ENCODE peak calls at places on chromosomes 3 and 15, in four cellular contexts. I is K562, T is IMR-90, J is endothelial cell of umbilical vein. Z is an unnamed sample.

GRCh38 chr3:27219127-27219860 is 149.9 kb downstream of the NEK10 start:
- DNase-seq in I (no peak), T (peak; percentile 32), J (peak; percentile 12), Z (no peak)

GRCh38 chr3:180420016-180420415 is 181.9 kb upstream of the TTC14 start:
- DNase-seq in I (no peak), T (peak; percentile 53), J (no peak), Z (no peak)

GRCh38 chr15:34709866-34710265 is 44.9 kb downstream of the GJD2 start:
- DNase-seq in I (no peak), T (peak; percentile 60), J (no peak), Z (no peak)

GRCh38 chr3:13600950-13601691 is 52.2 kb downstream of the FBLN2 start:
- DNase-seq in I (no peak), T (peak; percentile 80), J (no peak), Z (peak; percentile 96)

GRCh38 chr3:133158686-133159085 is 120.5 kb downstream of the TMEM108 start:
- DNase-seq in I (no peak), T (no peak), J (no peak), Z (no peak)

GRCh38 chr15:51132384-51133139 is 37.9 kb upstream of the TNFAIP8L3 start:
- DNase-seq in I (peak; percentile 51), T (peak; percentile 96), J (peak; percentile 97), Z (no peak)

GRCh38 chr3:142046320-142047020 is 102.9 kb downstream of the TFDP2 start:
- DNase-seq in I (peak; percentile 94), T (no peak), J (no peak), Z (no peak)

GRCh38 chr3:14534379-14535191 is 5.6 kb downstream of the GRIP2 start:
- DNase-seq in I (no peak), T (no peak), J (no peak), Z (no peak)

GRCh38 chr15:100116416-100117190 is 225.2 kb downstream of the ADAMTS17 start:
- DNase-seq in I (no peak), T (no peak), J (no peak), Z (no peak)

GRCh38 chr3:150005243-150006102 is 34.8 kb upstream of the PFN2 start:
- DNase-seq in I (no peak), T (peak; percentile 76), J (no peak), Z (no peak)

GRCh38 chr15:56251315-56252091 is 7.8 kb upstream of the RFX7 start:
- DNase-seq in I (peak; percentile 62), T (no peak), J (no peak), Z (no peak)

GRCh38 chr3:4680881-4681300 is 187.7 kb downstream of the ITPR1 start:
- DNase-seq in I (no peak), T (peak; percentile 29), J (no peak), Z (no peak)

GRCh38 chr3:10915395-10915794 is 77.2 kb upstream of the SLC6A1 start:
- DNase-seq in I (no peak), T (no peak), J (no peak), Z (no peak)

GRCh38 chr3:144497452-144497851 is 525.8 kb downstream of the DIPK2A start:
- DNase-seq in I (no peak), T (no peak), J (no peak), Z (no peak)

GRCh38 chr3:194323785-194324735 is 27.1 kb downstream of the CPN2 start:
- DNase-seq in I (peak; percentile 93), T (peak; percentile 48), J (no peak), Z (no peak)

GRCh38 chr3:197753263-197753662 is 3.6 kb downstream of the FYTTD1 start:
- DNase-seq in I (peak; percentile 11), T (no peak), J (no peak), Z (no peak)

GRCh38 chr15:84983299-84983698 is 1.6 kb downstream of the PDE8A start:
- DNase-seq in I (no peak), T (no peak), J (peak; percentile 18), Z (no peak)

GRCh38 chr3:115657168-115657567 is 33.9 kb downstream of the GAP43 start:
- DNase-seq in I (no peak), T (no peak), J (no peak), Z (no peak)

GRCh38 chr3:127391436-127392145 is 103.7 kb upstream of the PRR20G start:
- DNase-seq in I (no peak), T (no peak), J (no peak), Z (no peak)

GRCh38 chr15:41284425-41285177 is 47.8 kb downstream of the OIP5 start:
- DNase-seq in I (peak; percentile 47), T (no peak), J (peak; percentile 54), Z (no peak)

GRCh38 chr15:90637693-90638092 is 79.5 kb upstream of the BLM start:
- DNase-seq in I (no peak), T (no peak), J (no peak), Z (no peak)

GRCh38 chr3:151794080-151794479 is 19.8 kb upstream of the AADAC start:
- DNase-seq in I (no peak), T (no peak), J (peak; percentile 10), Z (no peak)

GRCh38 chr3:101926594-101927105 is 77.3 kb downstream of the NFKBIZ start:
- DNase-seq in I (no peak), T (no peak), J (peak; percentile 74), Z (no peak)

GRCh38 chr15:89417206-89417725 is 79.1 kb downstream of the RHCG start:
- DNase-seq in I (no peak), T (no peak), J (no peak), Z (no peak)

GRCh38 chr3:127079211-127079610 is 96.3 kb downstream of the PLXNA1 start:
- DNase-seq in I (no peak), T (no peak), J (no peak), Z (no peak)

GRCh38 chr3:129658156-129658843 is 51.8 kb upstream of the PLXND1 start:
- DNase-seq in I (peak; percentile 19), T (no peak), J (peak; percentile 85), Z (no peak)

GRCh38 chr3:131901686-131902085 is 133.1 kb downstream of the CPNE4 start:
- DNase-seq in I (no peak), T (no peak), J (no peak), Z (no peak)

GRCh38 chr3:40718209-40718608 is 193.4 kb downstream of the ZNF621 start:
- DNase-seq in I (no peak), T (no peak), J (no peak), Z (no peak)

GRCh38 chr3:158768881-158769518 is 32.9 kb upstream of the MFSD1 start:
- DNase-seq in I (peak; percentile 18), T (peak; percentile 98), J (peak; percentile 85), Z (no peak)

GRCh38 chr3:42780892-42781700 is 8.0 kb upstream of the CCDC13 start:
- DNase-seq in I (peak; percentile 81), T (peak; percentile 80), J (peak; percentile 78), Z (peak; percentile 23)

GRCh38 chr3:58998476-58999117 is 51.2 kb downstream of the CFAP20DC start:
- DNase-seq in I (peak; percentile 86), T (peak; percentile 98), J (peak; percentile 79), Z (peak; percentile 97)

GRCh38 chr15:29003446-29004233 is 117.9 kb downstream of the APBA2 start:
- DNase-seq in I (no peak), T (peak; percentile 16), J (no peak), Z (no peak)

GRCh38 chr15:50358805-50359204 is 3.8 kb upstream of the GABPB1 start:
- DNase-seq in I (peak; percentile 68), T (peak; percentile 59), J (peak; percentile 41), Z (no peak)

GRCh38 chr3:149919509-149919908 is 51.2 kb downstream of the PFN2 start:
- DNase-seq in I (no peak), T (no peak), J (no peak), Z (no peak)

GRCh38 chr3:7745711-7746110 is 755.9 kb upstream of the LMCD1 start:
- DNase-seq in I (no peak), T (no peak), J (no peak), Z (no peak)

GRCh38 chr3:190728574-190729246 is 133.8 kb downstream of the GMNC start:
- DNase-seq in I (no peak), T (no peak), J (no peak), Z (no peak)

DNA sequence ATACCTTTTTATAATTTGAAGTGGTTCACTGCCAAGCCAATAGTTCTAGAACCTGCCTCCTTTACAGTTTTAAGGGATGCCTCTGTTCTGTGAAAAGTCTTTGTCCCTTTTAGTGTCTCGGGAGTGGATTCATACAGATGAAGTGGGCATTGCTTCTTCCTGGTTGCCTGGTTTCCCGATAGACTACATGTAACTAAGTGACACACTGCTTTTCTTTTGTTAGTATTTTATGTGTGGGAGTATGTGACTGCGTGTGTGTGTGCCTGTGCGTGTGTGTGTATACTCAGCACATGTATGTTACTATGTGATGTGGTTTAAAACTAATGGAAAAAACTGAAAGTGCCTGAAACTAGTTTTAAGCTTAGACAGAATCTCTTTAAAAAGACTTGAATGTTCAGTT is 21.0 kb downstream of the PSMD6 start:
- DNase-seq in I (no peak), T (no peak), J (no peak), Z (no peak)
- H3K9me1 ChIP-seq in I (no peaks in the 10 kb centered on the region), T (peaks cover 16% of the 10 kb centered on the region), J (no peaks in the 10 kb centered on the region), Z (no peaks in the 10 kb centered on the region)

GRCh38 chr3:172104471-172105072 is 65.2 kb downstream of the FNDC3B start:
- DNase-seq in I (peak; percentile 59), T (no peak), J (peak; percentile 58), Z (no peak)

GRCh38 chr3:172107403-172107802 is 68.0 kb downstream of the FNDC3B start:
- DNase-seq in I (peak; percentile 45), T (no peak), J (no peak), Z (no peak)

GRCh38 chr3:172110127-172110779 is 70.9 kb downstream of the FNDC3B start:
- DNase-seq in I (no peak), T (no peak), J (no peak), Z (no peak)

GRCh38 chr3:172106037-172106559 is 66.7 kb downstream of the FNDC3B start:
- DNase-seq in I (no peak), T (no peak), J (no peak), Z (no peak)

GRCh38 chr3:172106989-172107388 is 67.6 kb downstream of the FNDC3B start:
- DNase-seq in I (peak; percentile 84), T (no peak), J (no peak), Z (no peak)
- H3K27ac ChIP-seq in I (peak overlapping the region; percentile 47), T (no peak overlapping the region), J (no peak overlapping the region), Z (no peak overlapping the region)

DNA sequence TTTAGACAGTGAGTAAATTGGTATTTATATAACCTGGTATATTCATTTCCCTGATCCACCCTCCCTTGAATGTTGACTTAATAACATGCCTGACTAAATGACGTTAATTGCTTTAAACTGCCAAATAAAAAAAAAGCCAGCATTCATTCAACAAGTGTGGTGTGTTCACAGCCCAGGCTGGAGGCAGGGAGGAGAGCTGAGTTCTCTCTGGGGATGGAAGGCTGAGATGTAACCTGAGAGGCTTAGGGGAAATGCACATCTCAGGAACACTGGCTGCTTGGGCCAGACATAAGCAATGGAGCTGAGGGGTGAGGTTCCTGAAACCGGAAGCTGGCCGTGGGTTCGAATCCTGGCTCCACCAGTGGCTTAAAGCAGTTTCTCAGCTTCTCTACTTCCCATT is 17.3 kb downstream of the CACNA2D3 start:
- DNase-seq in I (no peak), T (no peak), J (no peak), Z (no peak)
- H3K27me3 ChIP-seq in I (no peaks in the 10 kb centered on the region), T (no peaks in the 10 kb centered on the region), J (no peaks in the 10 kb centered on the region), Z (peaks cover 5% of the 10 kb centered on the region)

DNA sequence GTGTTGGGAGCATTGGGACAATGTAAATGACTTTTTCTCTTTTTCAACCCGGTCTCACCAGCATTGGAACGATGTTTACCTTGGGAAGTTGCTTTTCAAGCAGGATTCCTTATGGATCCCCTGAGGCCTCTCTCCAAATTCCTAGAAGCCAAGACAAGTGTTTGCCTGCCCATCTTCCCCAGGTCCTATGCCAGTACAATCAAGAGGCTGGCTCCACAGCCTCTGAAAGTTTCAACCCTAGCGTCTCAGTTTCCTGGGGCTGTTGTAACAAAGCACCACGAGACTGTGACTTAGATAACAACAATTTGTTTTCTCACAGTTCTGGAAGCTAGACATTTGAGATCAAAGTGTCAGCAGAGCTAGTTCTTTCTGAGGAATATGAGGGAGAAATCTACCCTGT is 347.2 kb upstream of the UMPS start:
- DNase-seq in I (no peak), T (no peak), J (no peak), Z (no peak)
- H3K9me1 ChIP-seq in I (no peaks in the 10 kb centered on the region), T (no peaks in the 10 kb centered on the region), J (no peaks in the 10 kb centered on the region), Z (no peaks in the 10 kb centered on the region)